ENCODE peak calls at places on chromosomes 1 and 21, in five cellular contexts. R is ovary, P is AG20443, I is aorta, O is foreskin fibroblast. L is an unnamed sample.

GRCh38 chr1:6359568-6360496 is 33.7 kb downstream of the ACOT7 start:
- DNase-seq in P (peak; percentile 67), O (peak; percentile 25), R (peak; percentile 77), I (peak; percentile 85), L (peak; percentile 64)

GRCh38 chr1:8706995-8707396 is 110.4 kb downstream of the RERE start:
- DNase-seq in P (no peak), R (no peak), I (no peak), O (no peak), L (peak; percentile 65)

GRCh38 chr1:43598622-43599021 is 51.3 kb upstream of the KDM4A start:
- DNase-seq in O (no peak), R (no peak), I (no peak), P (no peak), L (no peak)

GRCh38 chr1:203281033-203281432 is 24.3 kb upstream of the BTG2 start:
- DNase-seq in R (no peak), P (peak; percentile 81), I (peak; percentile 38), O (no peak), L (no peak)

GRCh38 chr21:25568230-25568629 is 39.1 kb downstream of the MRPL39 start:
- DNase-seq in O (peak; percentile 55), I (no peak), R (peak; percentile 33), P (peak; percentile 11), L (peak; percentile 40)

GRCh38 chr21:29256125-29256895 is 42.4 kb upstream of the BACH1 start:
- DNase-seq in O (no peak), I (no peak), R (no peak), P (no peak), L (no peak)

GRCh38 chr1:174721246-174721645 is 273.5 kb downstream of the GPR52 start:
- DNase-seq in I (no peak), O (no peak), R (no peak), P (no peak), L (no peak)

GRCh38 chr1:66253330-66253921 is 280.5 kb upstream of the SGIP1 start:
- DNase-seq in R (no peak), P (peak; percentile 76), I (no peak), O (peak; percentile 62), L (peak; percentile 80)